ENCODE peak calls at places on chromosomes 16 and 17, in four cellular contexts. N is endothelial cell of umbilical vein, S is IMR-90, K is GM12878. Z is an unnamed sample.
A peak's percentile ranks its signal among the peaks of the same experiment; 100 is the strongest.

GRCh38 chr17:44004761-44005526 is 522 bp downstream of the NAGS start:
- DNase-seq in K (no peak), S (no peak), N (no peak), Z (no peak)

GRCh38 chr17:57928898-57929297 is 26.3 kb downstream of the CUEDC1 start:
- DNase-seq in S (no peak), N (no peak), K (no peak), Z (no peak)

GRCh38 chr16:19114359-19115147 is 789 bp downstream of the ITPRIPL2 start:
- DNase-seq in S (peak; percentile 68), N (peak; percentile 79), K (no peak), Z (no peak)

GRCh38 chr17:28549274-28550132 is 2.9 kb downstream of the UNC119 start:
- DNase-seq in N (no peak), S (no peak), K (no peak), Z (no peak)

GRCh38 chr17:1961187-1961586 is 63.9 kb downstream of the RTN4RL1 start:
- DNase-seq in N (no peak), S (no peak), K (no peak), Z (no peak)

GRCh38 chr17:55228683-55229192 is 36.0 kb upstream of the HLF start:
- DNase-seq in K (no peak), N (no peak), S (no peak), Z (no peak)

GRCh38 chr17:1153795-1154546 is 25.8 kb downstream of the ABR start:
- DNase-seq in S (peak; percentile 67), K (no peak), N (no peak), Z (peak; percentile 23)

GRCh38 chr16:81792828-81793227 is 13.7 kb downstream of the PLCG2 start:
- DNase-seq in N (no peak), K (no peak), S (no peak), Z (no peak)

GRCh38 chr17:42984486-42984885 is 4.1 kb downstream of the RUNDC1 start:
- DNase-seq in N (peak; percentile 86), S (no peak), K (no peak), Z (no peak)

GRCh38 chr17:7862692-7863437 is 5.1 kb downstream of the CYB5D1 start:
- DNase-seq in S (peak; percentile 54), K (no peak), N (peak; percentile 57), Z (peak; percentile 48)

GRCh38 chr17:19958023-19958422 is 19.6 kb downstream of the AKAP10 start:
- DNase-seq in N (peak; percentile 91), S (peak; percentile 96), K (no peak), Z (no peak)

GRCh38 chr16:57591086-57591869 is 37.2 kb upstream of the ADGRG1 start:
- DNase-seq in N (peak; percentile 74), K (no peak), S (peak; percentile 82), Z (peak; percentile 82)

GRCh38 chr17:7997186-7997585 is 5.2 kb upstream of the GUCY2D start:
- DNase-seq in S (peak; percentile 36), N (peak; percentile 36), K (no peak), Z (no peak)

GRCh38 chr17:27226611-27227234 is 67.2 kb upstream of the WSB1 start:
- DNase-seq in N (peak; percentile 56), S (peak; percentile 75), K (no peak), Z (no peak)

GRCh38 chr17:75561927-75562603 is 25.5 kb upstream of the MYO15B start:
- DNase-seq in N (no peak), S (no peak), K (no peak), Z (no peak)

GRCh38 chr17:67244621-67245072 is 349 bp downstream of the HELZ start:
- DNase-seq in N (no peak), K (no peak), S (no peak), Z (peak; percentile 76)

GRCh38 chr16:81181013-81181720 is 57.3 kb upstream of the BCO1 start:
- DNase-seq in N (peak; percentile 77), S (peak; percentile 97), K (no peak), Z (peak; percentile 90)

GRCh38 chr16:27922433-27922832 is 141.1 kb downstream of the GSG1L start:
- DNase-seq in S (no peak), N (no peak), K (no peak), Z (no peak)

GRCh38 chr17:66210208-66210574 is 18.3 kb upstream of the CEP112 start:
- DNase-seq in S (no peak), K (no peak), N (no peak), Z (no peak)

GRCh38 chr16:31010539-31010938 is at the start of gene STX1B:
- DNase-seq in K (no peak), S (no peak), N (no peak), Z (no peak)

GRCh38 chr16:23317266-23317661 is 15.2 kb downstream of the SCNN1B start:
- DNase-seq in S (no peak), N (no peak), K (no peak), Z (no peak)

GRCh38 chr16:86585821-86586611 is 7.7 kb downstream of the FOXL1 start:
- DNase-seq in S (peak; percentile 93), N (no peak), K (no peak), Z (no peak)

GRCh38 chr16:81642107-81642436 is 137.0 kb upstream of the PLCG2 start:
- DNase-seq in N (no peak), S (no peak), K (no peak), Z (no peak)

GRCh38 chr17:35889818-35890773 is 9.9 kb upstream of the CCL5 start:
- DNase-seq in S (peak; percentile 68), K (no peak), N (peak; percentile 52), Z (no peak)

GRCh38 chr17:64661981-64662773 is at the start of gene SMURF2:
- DNase-seq in K (no peak), S (peak; percentile 61), N (peak; percentile 68), Z (peak; percentile 92)

GRCh38 chr17:76363107-76363801 is 9.5 kb upstream of the PRPSAP1 start:
- DNase-seq in N (no peak), S (no peak), K (no peak), Z (no peak)

GRCh38 chr17:66354981-66355380 is 52.6 kb downstream of the PRKCA start:
- DNase-seq in K (no peak), N (no peak), S (peak; percentile 73), Z (no peak)

GRCh38 chr16:12546918-12547607 is 256.6 kb downstream of the CPPED1 start:
- DNase-seq in N (peak; percentile 6), K (peak; percentile 89), S (peak; percentile 35), Z (no peak)

GRCh38 chr16:53061701-53062159 is 6.9 kb downstream of the CHD9 start:
- DNase-seq in S (no peak), N (no peak), K (peak; percentile 96), Z (no peak)

GRCh38 chr17:9166678-9167077 is 145.4 kb downstream of the NTN1 start:
- DNase-seq in N (no peak), K (no peak), S (no peak), Z (no peak)

GRCh38 chr16:85066346-85066885 is 38.8 kb downstream of the KIAA0513 start:
- DNase-seq in N (no peak), K (no peak), S (no peak), Z (no peak)

GRCh38 chr16:34054137-34054536 is 594.7 kb downstream of the TP53TG3F start:
- DNase-seq in S (no peak), K (no peak), N (no peak), Z (no peak)

GRCh38 chr16:68762996-68763756 is 26.1 kb downstream of the CDH1 start:
- DNase-seq in K (no peak), S (no peak), N (no peak), Z (no peak)

GRCh38 chr16:29894352-29894751 is 5.0 kb downstream of the SEZ6L2 start:
- DNase-seq in K (no peak), N (no peak), S (no peak), Z (no peak)

GRCh38 chr16:11327277-11328171 is 17.7 kb upstream of the RMI2 start:
- DNase-seq in N (no peak), S (no peak), K (peak; percentile 63), Z (no peak)

GRCh38 chr17:66255527-66255971 is 26.3 kb upstream of the APOH start:
- DNase-seq in S (no peak), K (no peak), N (no peak), Z (no peak)

GRCh38 chr17:238071-238963 is 56.9 kb upstream of the DOC2B start:
- DNase-seq in N (no peak), K (no peak), S (no peak), Z (no peak)

GRCh38 chr17:72512649-72513556 is 392.1 kb downstream of the SOX9 start:
- DNase-seq in K (no peak), N (no peak), S (no peak), Z (no peak)
- TF ChIP-seq FOS in K (no peak), N (no peak), S (no peak), Z (no peak)

GRCh38 chr17:4999429-5000093 is 1.8 kb downstream of the KIF1C start:
- DNase-seq in N (no peak), K (no peak), S (no peak), Z (no peak)
- H3K27ac ChIP-seq in N (no peak overlapping the region), K (peak overlapping the region; percentile 76), S (peak overlapping the region; percentile 76), Z (no peak overlapping the region)

GRCh38 chr17:41645371-41646063 is 21.1 kb upstream of the KRT17 start:
- DNase-seq in S (peak; percentile 78), N (no peak), K (no peak), Z (peak; percentile 81)

GRCh38 chr17:41639492-41640473 is 15.4 kb upstream of the KRT17 start:
- DNase-seq in K (no peak), S (peak; percentile 19), N (no peak), Z (no peak)

GRCh38 chr17:41647038-41647813 is 22.9 kb upstream of the KRT17 start:
- DNase-seq in S (no peak), N (no peak), K (no peak), Z (no peak)

GRCh38 chr17:41638194-41638593 is 13.8 kb upstream of the KRT17 start:
- DNase-seq in K (no peak), S (no peak), N (no peak), Z (no peak)

DNA sequence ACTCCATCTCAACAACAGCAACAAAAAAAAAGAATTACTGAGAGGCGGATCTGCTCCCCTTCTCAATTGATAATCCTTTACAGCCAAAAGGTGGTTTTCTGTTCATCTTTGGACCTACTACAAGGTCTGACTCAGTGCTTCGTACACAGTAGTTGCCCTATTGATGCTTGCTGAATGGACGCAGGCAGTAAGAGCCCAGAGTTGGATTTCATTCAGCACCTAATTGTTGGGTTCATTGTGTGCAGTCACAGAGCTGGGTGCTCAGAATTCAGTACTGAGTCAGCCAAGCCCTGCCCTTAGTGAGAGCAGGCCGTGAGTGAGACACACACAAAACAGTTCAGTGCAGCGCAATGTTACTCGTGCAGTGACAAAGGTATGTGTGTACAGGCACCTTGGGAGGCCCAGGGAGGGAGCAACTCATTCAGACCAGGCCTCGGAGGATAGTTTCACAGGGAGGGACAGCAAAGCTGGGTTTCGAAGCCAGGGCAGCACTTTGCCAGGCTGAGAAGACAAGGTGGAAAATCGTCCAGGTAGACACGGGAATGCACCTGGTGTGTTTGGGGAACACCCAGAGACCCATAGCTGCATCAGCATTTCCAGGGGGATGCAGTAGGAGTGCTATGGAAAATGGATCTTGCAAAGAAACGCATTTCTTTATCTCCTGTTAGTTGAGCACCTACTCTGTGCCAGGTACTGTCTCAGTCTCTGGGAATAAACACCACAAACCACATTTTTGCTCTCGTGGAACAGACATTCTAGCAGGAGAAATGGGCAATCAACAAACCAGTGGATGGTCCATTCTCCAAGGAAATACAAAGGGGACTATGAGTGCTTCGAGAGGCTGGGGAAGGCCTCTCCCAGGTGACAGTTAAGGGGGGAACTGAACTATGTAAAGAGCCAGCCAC is 18.1 kb upstream of the KRT17 start:
- DNase-seq in N (no peak), S (no peak), K (no peak), Z (no peak)
- TF ChIP-seq FOS in N (no peak), S (no peak), K (no peak), Z (no peak)

GRCh38 chr17:77445030-77445907 is 304.5 kb downstream of the SEC14L1 start:
- DNase-seq in K (peak; percentile 92), N (no peak), S (peak; percentile 66), Z (no peak)
- H3K27ac ChIP-seq in K (peak overlapping the region; percentile 96), N (no peak overlapping the region), S (peak overlapping the region; percentile 60), Z (peak overlapping the region; percentile 44)

GRCh38 chr17:17401271-17401781 is 75.5 kb upstream of the MED9 start:
- DNase-seq in S (no peak), K (no peak), N (no peak), Z (peak; percentile 55)
- TF ChIP-seq FOS in S (no peak), K (no peak), N (no peak), Z (no peak)